ENCODE peak calls at places on chromosome 4, in seven cellular contexts. L, I, B, Q, N, V and C are unnamed samples.

GRCh38 chr4:80197132-80197573 is at the start of gene PRDM8:
- DNase-seq in I (no peak), V (no peak), L (peak; percentile 79), Q (peak; percentile 85), B (no peak), N (peak; percentile 57), C (no peak)

GRCh38 chr4:152014280-152014679 is 253.5 kb upstream of the GATB start:
- DNase-seq in V (no peak), Q (no peak), N (no peak), L (no peak), B (no peak), I (no peak), C (no peak)

GRCh38 chr4:133084421-133084820 is 64.7 kb upstream of the PCDH10 start:
- DNase-seq in B (no peak), I (no peak), V (no peak), Q (no peak), N (peak; percentile 14), L (no peak), C (no peak)

GRCh38 chr4:172707622-172708021 is 461.0 kb upstream of the GALNT7 start:
- DNase-seq in Q (no peak), L (peak; percentile 92), B (peak; percentile 17), N (no peak), V (no peak), I (no peak), C (no peak)

GRCh38 chr4:8044699-8045098 is 105.0 kb upstream of the AFAP1 start:
- DNase-seq in B (no peak), V (no peak), L (peak; percentile 99), N (no peak), I (no peak), Q (peak; percentile 95), C (no peak)

GRCh38 chr4:168484626-168485025 is 4.3 kb upstream of the DDX60L start:
- DNase-seq in I (no peak), Q (no peak), B (no peak), V (no peak), N (peak; percentile 15), L (no peak), C (peak; percentile 67)

GRCh38 chr4:120520761-120521160 is 401.8 kb downstream of the PRDM5 start:
- DNase-seq in B (peak; percentile 14), I (no peak), L (no peak), V (no peak), N (no peak), Q (no peak), C (no peak)

GRCh38 chr4:40251366-40251765 is 54.5 kb downstream of the RHOH start:
- DNase-seq in Q (no peak), I (peak; percentile 35), N (no peak), B (no peak), V (no peak), L (no peak), C (no peak)

GRCh38 chr4:37604464-37604863 is 81.7 kb downstream of the RELL1 start:
- DNase-seq in I (peak; percentile 10), N (peak; percentile 33), B (no peak), L (no peak), Q (no peak), V (no peak), C (peak; percentile 25)

GRCh38 chr4:138910201-138910913 is 105.2 kb upstream of the NOCT start:
- DNase-seq in I (no peak), N (peak; percentile 69), B (no peak), V (no peak), L (peak; percentile 78), Q (no peak), C (peak; percentile 60)

GRCh38 chr4:112704991-112705845 is 68.3 kb downstream of the LARP7 start:
- DNase-seq in V (peak; percentile 80), Q (no peak), B (peak; percentile 63), L (peak; percentile 25), I (peak; percentile 37), N (peak; percentile 88), C (peak; percentile 75)

GRCh38 chr4:168449740-168450442 is 30.4 kb downstream of the DDX60L start:
- DNase-seq in I (no peak), L (no peak), N (peak; percentile 16), V (no peak), Q (no peak), B (peak; percentile 22), C (peak; percentile 50)

GRCh38 chr4:122536001-122536400 is 79.5 kb upstream of the IL2 start:
- DNase-seq in I (no peak), N (peak; percentile 15), L (no peak), B (no peak), Q (no peak), V (no peak), C (no peak)

GRCh38 chr4:183223046-183223445 is 97.0 kb downstream of the CLDN22 start:
- DNase-seq in Q (no peak), I (no peak), N (no peak), B (no peak), V (no peak), L (no peak), C (no peak)

GRCh38 chr4:183260491-183261151 is 59.5 kb downstream of the CLDN22 start:
- DNase-seq in B (no peak), I (no peak), N (no peak), Q (no peak), V (no peak), L (no peak), C (no peak)

GRCh38 chr4:8407756-8408155 is 32.8 kb downstream of the ACOX3 start:
- DNase-seq in Q (no peak), B (no peak), I (no peak), V (no peak), N (no peak), L (no peak), C (no peak)

GRCh38 chr4:4443821-4444220 is 56.9 kb downstream of the NSG1 start:
- DNase-seq in V (no peak), Q (no peak), B (peak; percentile 78), I (peak; percentile 26), N (peak; percentile 81), L (no peak), C (peak; percentile 66)

GRCh38 chr4:66829310-66829709 is 716.0 kb downstream of the CENPC start:
- DNase-seq in V (no peak), N (no peak), I (no peak), Q (no peak), L (no peak), B (no peak), C (no peak)

GRCh38 chr4:8079916-8080753 is 78.5 kb downstream of the ABLIM2 start:
- DNase-seq in B (no peak), N (no peak), V (no peak), I (no peak), L (no peak), Q (no peak), C (no peak)

GRCh38 chr4:140150636-140150885 is 3.4 kb downstream of the MAML3 start:
- DNase-seq in N (no peak), L (no peak), I (no peak), V (no peak), B (no peak), Q (no peak), C (no peak)

GRCh38 chr4:100981447-100982204 is 365.7 kb downstream of the PPP3CA start:
- DNase-seq in I (no peak), B (no peak), Q (no peak), N (peak; percentile 21), V (no peak), L (peak; percentile 5), C (peak; percentile 54)

GRCh38 chr4:150569384-150569987 is 12.5 kb upstream of the MAB21L2 start:
- DNase-seq in V (no peak), N (peak; percentile 33), Q (peak; percentile 9), I (peak; percentile 17), B (no peak), L (no peak), C (peak; percentile 45)